ENCODE peak calls at places on chromosomes 12 and 14, in nine cellular contexts. One of them, this sample, is unnamed.
A peak's percentile ranks its signal among the peaks of the same experiment; 100 is the strongest.

GRCh38 chr12:32002848-32003493 is 43.8 kb downstream of the RESF1 start:
- DNase-seq in iPS DF 6.9: no peak
- DNase-seq in tibial nerve: no peak
- DNase-seq in neural progenitor cell: no peak
- DNase-seq in HCT116: no peak
- DNase-seq in PC-9: no peak
- DNase-seq in astrocyte: peak; percentile 33
- DNase-seq in cardiac muscle cell: no peak
- DNase-seq in CD4-positive, alpha-beta memory T cell: no peak
- DNase-seq in this sample: no peak

GRCh38 chr14:80275208-80275850 is 64.0 kb upstream of the DIO2 start:
- DNase-seq in iPS DF 6.9: no peak
- DNase-seq in tibial nerve: no peak
- DNase-seq in HCT116: no peak
- DNase-seq in PC-9: no peak
- DNase-seq in CD4-positive, alpha-beta memory T cell: no peak
- DNase-seq in cardiac muscle cell: no peak
- DNase-seq in neural progenitor cell: no peak
- DNase-seq in astrocyte: peak; percentile 83
- DNase-seq in this sample: no peak

GRCh38 chr14:96424104-96424989 is 32.4 kb downstream of the AK7 start:
- DNase-seq in astrocyte: peak; percentile 38
- DNase-seq in HCT116: peak; percentile 57
- DNase-seq in CD4-positive, alpha-beta memory T cell: peak; percentile 55
- DNase-seq in cardiac muscle cell: peak; percentile 83
- DNase-seq in neural progenitor cell: peak; percentile 85
- DNase-seq in tibial nerve: peak; percentile 78
- DNase-seq in PC-9: no peak
- DNase-seq in iPS DF 6.9: peak; percentile 39
- DNase-seq in this sample: peak; percentile 70

GRCh38 chr12:85733441-85733840 is 102.8 kb downstream of the RASSF9 start:
- DNase-seq in cardiac muscle cell: no peak
- DNase-seq in CD4-positive, alpha-beta memory T cell: no peak
- DNase-seq in HCT116: no peak
- DNase-seq in iPS DF 6.9: no peak
- DNase-seq in tibial nerve: no peak
- DNase-seq in neural progenitor cell: no peak
- DNase-seq in PC-9: no peak
- DNase-seq in astrocyte: peak; percentile 39
- DNase-seq in this sample: no peak

GRCh38 chr12:113314121-113314529 is 20.8 kb downstream of the SLC8B1 start:
- DNase-seq in HCT116: no peak
- DNase-seq in tibial nerve: no peak
- DNase-seq in iPS DF 6.9: no peak
- DNase-seq in PC-9: no peak
- DNase-seq in CD4-positive, alpha-beta memory T cell: no peak
- DNase-seq in cardiac muscle cell: no peak
- DNase-seq in neural progenitor cell: no peak
- DNase-seq in astrocyte: peak; percentile 42
- DNase-seq in this sample: no peak

GRCh38 chr14:67241416-67242362 is at the start of gene PALS1:
- DNase-seq in cardiac muscle cell: peak; percentile 78
- DNase-seq in astrocyte: peak; percentile 84
- DNase-seq in tibial nerve: peak; percentile 23
- DNase-seq in PC-9: no peak
- DNase-seq in neural progenitor cell: no peak
- DNase-seq in CD4-positive, alpha-beta memory T cell: no peak
- DNase-seq in iPS DF 6.9: no peak
- DNase-seq in HCT116: peak; percentile 53
- DNase-seq in this sample: no peak

GRCh38 chr12:95368931-95369330 is 105.0 kb upstream of the METAP2 start:
- DNase-seq in CD4-positive, alpha-beta memory T cell: no peak
- DNase-seq in tibial nerve: no peak
- DNase-seq in neural progenitor cell: no peak
- DNase-seq in PC-9: no peak
- DNase-seq in iPS DF 6.9: no peak
- DNase-seq in HCT116: no peak
- DNase-seq in cardiac muscle cell: no peak
- DNase-seq in astrocyte: no peak
- DNase-seq in this sample: no peak

GRCh38 chr14:73576391-73576790 is 7.4 kb downstream of the ACOT2 start:
- DNase-seq in neural progenitor cell: no peak
- DNase-seq in cardiac muscle cell: no peak
- DNase-seq in iPS DF 6.9: no peak
- DNase-seq in PC-9: no peak
- DNase-seq in astrocyte: no peak
- DNase-seq in HCT116: no peak
- DNase-seq in tibial nerve: no peak
- DNase-seq in CD4-positive, alpha-beta memory T cell: no peak
- DNase-seq in this sample: no peak

GRCh38 chr14:90554341-90554740 is 157.5 kb downstream of the CALM1 start:
- DNase-seq in CD4-positive, alpha-beta memory T cell: no peak
- DNase-seq in tibial nerve: no peak
- DNase-seq in HCT116: no peak
- DNase-seq in neural progenitor cell: no peak
- DNase-seq in astrocyte: no peak
- DNase-seq in cardiac muscle cell: no peak
- DNase-seq in PC-9: no peak
- DNase-seq in iPS DF 6.9: no peak
- DNase-seq in this sample: peak; percentile 70
- H3K4me1 ChIP-seq in CD4-positive, alpha-beta memory T cell: no peaks in the 10 kb centered on the region
- H3K4me1 ChIP-seq in tibial nerve: peaks cover 21% of the 10 kb centered on the region
- H3K4me1 ChIP-seq in HCT116: no peaks in the 10 kb centered on the region
- H3K4me1 ChIP-seq in neural progenitor cell: peaks cover 16% of the 10 kb centered on the region
- H3K4me1 ChIP-seq in astrocyte: peaks cover 17% of the 10 kb centered on the region
- H3K4me1 ChIP-seq in cardiac muscle cell: peaks cover 13% of the 10 kb centered on the region
- H3K4me1 ChIP-seq in PC-9: no peaks in the 10 kb centered on the region
- H3K4me1 ChIP-seq in iPS DF 6.9: peaks cover 10% of the 10 kb centered on the region
- H3K4me1 ChIP-seq in this sample: peaks cover 3% of the 10 kb centered on the region

GRCh38 chr12:91774471-91774921 is 371.1 kb downstream of the BTG1 start:
- DNase-seq in PC-9: peak; percentile 5
- DNase-seq in tibial nerve: no peak
- DNase-seq in HCT116: no peak
- DNase-seq in cardiac muscle cell: no peak
- DNase-seq in astrocyte: peak; percentile 69
- DNase-seq in iPS DF 6.9: no peak
- DNase-seq in CD4-positive, alpha-beta memory T cell: no peak
- DNase-seq in neural progenitor cell: no peak
- DNase-seq in this sample: no peak
- H3K4me1 ChIP-seq in PC-9: peaks cover 23% of the 10 kb centered on the region
- H3K4me1 ChIP-seq in tibial nerve: peaks cover 23% of the 10 kb centered on the region
- H3K4me1 ChIP-seq in HCT116: peaks cover 17% of the 10 kb centered on the region
- H3K4me1 ChIP-seq in cardiac muscle cell: peaks cover 11% of the 10 kb centered on the region
- H3K4me1 ChIP-seq in astrocyte: peaks cover 28% of the 10 kb centered on the region
- H3K4me1 ChIP-seq in iPS DF 6.9: no peaks in the 10 kb centered on the region
- H3K4me1 ChIP-seq in CD4-positive, alpha-beta memory T cell: peaks cover 33% of the 10 kb centered on the region
- H3K4me1 ChIP-seq in neural progenitor cell: no peaks in the 10 kb centered on the region
- H3K4me1 ChIP-seq in this sample: no peaks in the 10 kb centered on the region

DNA sequence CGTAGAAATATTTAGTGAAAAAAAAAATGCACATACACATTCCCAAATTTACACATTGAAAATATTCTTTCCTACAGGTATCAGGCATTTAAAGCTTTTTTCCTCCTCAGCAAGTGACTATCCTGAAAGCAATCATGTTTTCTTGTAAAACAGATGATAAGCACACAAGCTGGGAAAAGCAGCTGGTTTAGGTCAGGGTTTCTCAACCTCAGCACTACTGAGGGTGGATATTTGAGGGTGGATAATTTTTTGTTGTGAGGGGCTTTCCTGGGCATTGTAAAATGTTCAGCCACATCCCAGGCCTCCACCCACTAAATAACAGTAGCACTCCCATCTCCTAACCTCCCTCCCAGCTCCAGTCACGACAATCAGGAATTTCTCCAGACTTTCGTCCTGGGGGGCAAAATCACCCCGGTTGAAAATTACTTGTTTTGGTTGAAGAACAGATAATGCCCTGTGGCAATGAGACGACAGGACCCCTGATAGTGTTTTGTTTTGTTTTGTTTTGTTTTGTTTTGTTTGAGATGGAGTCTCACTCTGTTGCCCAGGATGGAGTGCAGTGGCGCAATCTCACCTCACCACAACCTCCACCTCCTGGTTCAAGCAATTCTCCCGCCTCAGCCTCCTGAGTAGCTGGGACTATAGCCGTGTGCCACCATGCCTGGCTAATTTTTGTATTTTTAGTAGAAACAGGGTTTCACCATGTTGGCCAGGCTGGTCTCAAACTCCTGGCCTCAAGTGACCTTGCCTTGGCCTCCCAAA is 15.0 kb upstream of the NT5DC3 start:
- DNase-seq in cardiac muscle cell: no peak
- DNase-seq in iPS DF 6.9: no peak
- DNase-seq in astrocyte: no peak
- DNase-seq in tibial nerve: no peak
- DNase-seq in HCT116: no peak
- DNase-seq in CD4-positive, alpha-beta memory T cell: no peak
- DNase-seq in PC-9: no peak
- DNase-seq in neural progenitor cell: no peak
- DNase-seq in this sample: no peak
- H3K4me1 ChIP-seq in cardiac muscle cell: no peaks in the 10 kb centered on the region
- H3K4me1 ChIP-seq in iPS DF 6.9: no peaks in the 10 kb centered on the region
- H3K4me1 ChIP-seq in astrocyte: peaks cover 39% of the 10 kb centered on the region
- H3K4me1 ChIP-seq in tibial nerve: peaks cover 20% of the 10 kb centered on the region
- H3K4me1 ChIP-seq in HCT116: peaks cover 35% of the 10 kb centered on the region
- H3K4me1 ChIP-seq in CD4-positive, alpha-beta memory T cell: no peaks in the 10 kb centered on the region
- H3K4me1 ChIP-seq in PC-9: peaks cover 26% of the 10 kb centered on the region
- H3K4me1 ChIP-seq in neural progenitor cell: no peaks in the 10 kb centered on the region
- H3K4me1 ChIP-seq in this sample: no peaks in the 10 kb centered on the region

GRCh38 chr14:99996951-99997571 is 68.2 kb upstream of the EVL start:
- DNase-seq in neural progenitor cell: no peak
- DNase-seq in astrocyte: no peak
- DNase-seq in tibial nerve: no peak
- DNase-seq in cardiac muscle cell: no peak
- DNase-seq in iPS DF 6.9: no peak
- DNase-seq in CD4-positive, alpha-beta memory T cell: no peak
- DNase-seq in HCT116: no peak
- DNase-seq in PC-9: no peak
- DNase-seq in this sample: no peak
- H3K4me1 ChIP-seq in neural progenitor cell: peaks cover 3% of the 10 kb centered on the region
- H3K4me1 ChIP-seq in astrocyte: no peaks in the 10 kb centered on the region
- H3K4me1 ChIP-seq in tibial nerve: no peaks in the 10 kb centered on the region
- H3K4me1 ChIP-seq in cardiac muscle cell: no peaks in the 10 kb centered on the region
- H3K4me1 ChIP-seq in iPS DF 6.9: no peaks in the 10 kb centered on the region
- H3K4me1 ChIP-seq in CD4-positive, alpha-beta memory T cell: no peaks in the 10 kb centered on the region
- H3K4me1 ChIP-seq in HCT116: no peaks in the 10 kb centered on the region
- H3K4me1 ChIP-seq in PC-9: peaks cover 25% of the 10 kb centered on the region
- H3K4me1 ChIP-seq in this sample: no peaks in the 10 kb centered on the region

GRCh38 chr14:64760916-64761315 is 56.7 kb downstream of the PLEKHG3 start:
- DNase-seq in iPS DF 6.9: no peak
- DNase-seq in cardiac muscle cell: no peak
- DNase-seq in PC-9: no peak
- DNase-seq in neural progenitor cell: no peak
- DNase-seq in astrocyte: no peak
- DNase-seq in HCT116: no peak
- DNase-seq in CD4-positive, alpha-beta memory T cell: no peak
- DNase-seq in tibial nerve: no peak
- DNase-seq in this sample: no peak

GRCh38 chr14:64758711-64759554 is 54.7 kb downstream of the PLEKHG3 start:
- DNase-seq in PC-9: peak; percentile 77
- DNase-seq in astrocyte: peak; percentile 96
- DNase-seq in tibial nerve: no peak
- DNase-seq in CD4-positive, alpha-beta memory T cell: no peak
- DNase-seq in cardiac muscle cell: no peak
- DNase-seq in neural progenitor cell: no peak
- DNase-seq in iPS DF 6.9: no peak
- DNase-seq in HCT116: no peak
- DNase-seq in this sample: peak; percentile 72

GRCh38 chr14:64758025-64758521 is 53.8 kb downstream of the PLEKHG3 start:
- DNase-seq in neural progenitor cell: no peak
- DNase-seq in cardiac muscle cell: no peak
- DNase-seq in PC-9: peak; percentile 48
- DNase-seq in HCT116: no peak
- DNase-seq in iPS DF 6.9: no peak
- DNase-seq in CD4-positive, alpha-beta memory T cell: no peak
- DNase-seq in tibial nerve: no peak
- DNase-seq in astrocyte: peak; percentile 86
- DNase-seq in this sample: peak; percentile 53

GRCh38 chr14:64760146-64760755 is 56.0 kb downstream of the PLEKHG3 start:
- DNase-seq in PC-9: peak; percentile 58
- DNase-seq in neural progenitor cell: peak; percentile 70
- DNase-seq in cardiac muscle cell: peak; percentile 62
- DNase-seq in iPS DF 6.9: no peak
- DNase-seq in astrocyte: peak; percentile 15
- DNase-seq in HCT116: peak; percentile 24
- DNase-seq in tibial nerve: peak; percentile 26
- DNase-seq in CD4-positive, alpha-beta memory T cell: peak; percentile 54
- DNase-seq in this sample: peak; percentile 74

DNA sequence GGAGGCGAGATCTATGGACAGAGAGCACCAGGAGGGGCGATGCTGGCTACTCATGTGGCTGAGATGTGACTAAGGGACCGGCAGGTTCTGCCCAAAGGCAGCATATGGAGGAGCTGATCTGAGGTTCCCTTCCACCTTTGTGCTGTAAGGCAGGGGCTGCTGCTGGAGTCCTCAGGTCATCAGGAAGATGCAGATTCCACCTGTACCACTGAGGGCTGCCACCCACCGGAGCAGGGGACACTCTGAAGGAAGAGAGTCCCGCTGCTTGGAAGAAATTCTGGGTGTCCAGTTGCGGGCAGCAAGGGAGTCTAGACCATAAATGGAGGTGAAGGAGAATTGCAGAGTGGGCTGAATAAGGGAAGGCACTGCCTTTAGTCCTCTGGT is 55.3 kb downstream of the PLEKHG3 start:
- DNase-seq in iPS DF 6.9: no peak
- DNase-seq in CD4-positive, alpha-beta memory T cell: no peak
- DNase-seq in PC-9: no peak
- DNase-seq in neural progenitor cell: no peak
- DNase-seq in HCT116: no peak
- DNase-seq in tibial nerve: no peak
- DNase-seq in cardiac muscle cell: no peak
- DNase-seq in astrocyte: no peak
- DNase-seq in this sample: no peak
- H3K4me1 ChIP-seq in iPS DF 6.9: peaks cover 13% of the 10 kb centered on the region
- H3K4me1 ChIP-seq in CD4-positive, alpha-beta memory T cell: peaks cover 98% of the 10 kb centered on the region
- H3K4me1 ChIP-seq in PC-9: peaks cover 79% of the 10 kb centered on the region
- H3K4me1 ChIP-seq in neural progenitor cell: peaks cover 41% of the 10 kb centered on the region
- H3K4me1 ChIP-seq in HCT116: peaks cover 43% of the 10 kb centered on the region
- H3K4me1 ChIP-seq in tibial nerve: peaks cover 65% of the 10 kb centered on the region
- H3K4me1 ChIP-seq in cardiac muscle cell: peaks cover 42% of the 10 kb centered on the region
- H3K4me1 ChIP-seq in astrocyte: peaks cover 66% of the 10 kb centered on the region
- H3K4me1 ChIP-seq in this sample: peaks cover 37% of the 10 kb centered on the region

This sample was measured in kidney.